ENCODE peak calls at places on chromosomes 3 and 15, in four cellular contexts. Q is neuronal stem cell, L is AG08396, O is skeletal muscle cell. D is an unnamed sample.

GRCh38 chr3:126468028-126468891 is 7.4 kb downstream of the ZXDC start:
- DNase-seq in Q (no peak), L (peak; percentile 43), O (no peak), D (no peak)

GRCh38 chr15:97890307-97890706 is 70.2 kb upstream of the ARRDC4 start:
- DNase-seq in Q (no peak), L (no peak), O (no peak), D (no peak)

GRCh38 chr15:101277038-101277822 is at the start of gene SELENOS:
- DNase-seq in Q (peak; percentile 90), L (peak; percentile 95), O (peak; percentile 72), D (peak; percentile 87)

GRCh38 chr15:79863886-79864285 is 32.9 kb downstream of the MTHFS start:
- DNase-seq in Q (no peak), L (no peak), O (no peak), D (no peak)

GRCh38 chr15:59329570-59330350 is 42.9 kb downstream of the MYO1E start:
- DNase-seq in Q (no peak), L (peak; percentile 70), O (peak; percentile 68), D (no peak)

GRCh38 chr3:22861426-22861825 is 341.7 kb upstream of the UBE2E2 start:
- DNase-seq in Q (no peak), L (no peak), O (no peak), D (no peak)

GRCh38 chr3:120800625-120801024 is 58.1 kb downstream of the GTF2E1 start:
- DNase-seq in Q (no peak), L (no peak), O (no peak), D (no peak)

GRCh38 chr3:155308831-155309230 is 15.3 kb upstream of the STRIT1 start:
- DNase-seq in Q (no peak), L (no peak), O (no peak), D (no peak)

GRCh38 chr3:105965384-105965783 is 96.6 kb upstream of the CBLB start:
- DNase-seq in Q (no peak), L (no peak), O (peak; percentile 67), D (no peak)

GRCh38 chr3:5264896-5265770 is 77.6 kb downstream of the EDEM1 start:
- DNase-seq in Q (no peak), L (no peak), O (no peak), D (no peak)

GRCh38 chr3:37546876-37547275 is 314.8 kb upstream of the CTDSPL start:
- DNase-seq in Q (no peak), L (peak; percentile 72), O (no peak), D (peak; percentile 13)

GRCh38 chr3:125381314-125381713 is 6.2 kb upstream of the ZNF148 start:
- DNase-seq in Q (no peak), L (no peak), O (no peak), D (no peak)

GRCh38 chr15:74614744-74615312 is 808 bp upstream of the CLK3 start:
- DNase-seq in Q (no peak), L (peak; percentile 97), O (no peak), D (peak; percentile 83)

GRCh38 chr3:125107384-125107783 is 51.6 kb upstream of the HEG1 start:
- DNase-seq in Q (no peak), L (no peak), O (no peak), D (no peak)

GRCh38 chr3:101009386-101009785 is 16.2 kb upstream of the ABI3BP start:
- DNase-seq in Q (no peak), L (no peak), O (no peak), D (no peak)

GRCh38 chr3:14451844-14452533 is 49.6 kb downstream of the SLC6A6 start:
- DNase-seq in Q (no peak), L (peak; percentile 81), O (peak; percentile 93), D (no peak)

GRCh38 chr3:185950720-185951119 is 12.9 kb upstream of the TRA2B start:
- DNase-seq in Q (no peak), L (no peak), O (no peak), D (no peak)

GRCh38 chr15:72271895-72272212 is 500 bp downstream of the PARP6 start:
- DNase-seq in Q (no peak), L (peak; percentile 46), O (no peak), D (no peak)

GRCh38 chr3:38036906-38037305 is 2.1 kb upstream of the DLEC1 start:
- DNase-seq in Q (no peak), L (no peak), O (no peak), D (no peak)

GRCh38 chr15:63043391-63044076 is 987 bp downstream of the TPM1 start:
- DNase-seq in Q (no peak), L (no peak), O (no peak), D (no peak)

GRCh38 chr3:45972534-45973402 is 22.9 kb downstream of the FYCO1 start:
- DNase-seq in Q (no peak), L (peak; percentile 83), O (peak; percentile 81), D (no peak)